ENCODE peak calls at places on chromosome 5, in seven cellular contexts. W, X, B, A, I, Z and R are unnamed samples.

GRCh38 chr5:65952259-65952658 is 25.9 kb downstream of the ERBIN start:
- DNase-seq in W (no peak), X (no peak), B (no peak), A (no peak), I (no peak), Z (no peak), R (no peak)

GRCh38 chr5:106587-106986 is 14.6 kb downstream of the PLEKHG4B start:
- DNase-seq in W (no peak), X (no peak), B (no peak), A (no peak), I (no peak), Z (no peak), R (no peak)

GRCh38 chr5:34587355-34588241 is 68.5 kb upstream of the RAI14 start:
- DNase-seq in W (peak; percentile 62), X (peak; percentile 91), B (no peak), A (no peak), I (peak; percentile 57), Z (no peak), R (no peak)

GRCh38 chr5:152349683-152350526 is 55.2 kb downstream of the NMUR2 start:
- DNase-seq in W (peak; percentile 2), X (peak; percentile 26), B (peak; percentile 61), A (peak; percentile 8), I (peak; percentile 3), Z (peak; percentile 55), R (peak; percentile 40)

GRCh38 chr5:39185761-39186160 is 33.6 kb downstream of the FYB1 start:
- DNase-seq in W (no peak), X (no peak), B (no peak), A (no peak), I (no peak), Z (no peak), R (no peak)

GRCh38 chr5:113232667-113233066 is 202.1 kb downstream of the TSSK1B start:
- DNase-seq in W (peak; percentile 45), X (peak; percentile 29), B (no peak), A (no peak), I (no peak), Z (no peak), R (no peak)

GRCh38 chr5:179765400-179765799 is 28.4 kb upstream of the LTC4S start:
- DNase-seq in W (peak; percentile 92), X (peak; percentile 93), B (no peak), A (no peak), I (peak; percentile 78), Z (no peak), R (no peak)

GRCh38 chr5:50990296-50990924 is 324.0 kb downstream of the PARP8 start:
- DNase-seq in W (no peak), X (no peak), B (no peak), A (no peak), I (no peak), Z (no peak), R (no peak)

GRCh38 chr5:32276173-32276853 is 36.4 kb downstream of the MTMR12 start:
- DNase-seq in W (peak; percentile 62), X (no peak), B (no peak), A (no peak), I (peak; percentile 36), Z (peak; percentile 57), R (peak; percentile 53)

GRCh38 chr5:134837530-134838181 is 8.1 kb upstream of the C5orf24 start:
- DNase-seq in W (peak; percentile 18), X (peak; percentile 34), B (no peak), A (peak; percentile 29), I (peak; percentile 5), Z (no peak), R (no peak)

GRCh38 chr5:150215978-150216944 is 26.4 kb downstream of the SLC6A7 start:
- DNase-seq in W (no peak), X (peak; percentile 52), B (no peak), A (peak; percentile 75), I (peak; percentile 15), Z (no peak), R (no peak)

GRCh38 chr5:150213530-150213929 is 23.7 kb downstream of the SLC6A7 start:
- DNase-seq in W (peak; percentile 32), X (peak; percentile 96), B (no peak), A (no peak), I (peak; percentile 68), Z (no peak), R (no peak)

GRCh38 chr5:150211156-150212030 is 21.5 kb downstream of the SLC6A7 start:
- DNase-seq in W (no peak), X (no peak), B (no peak), A (peak; percentile 73), I (no peak), Z (no peak), R (no peak)

GRCh38 chr5:150217041-150217440 is 27.2 kb downstream of the SLC6A7 start:
- DNase-seq in W (no peak), X (no peak), B (no peak), A (peak; percentile 54), I (no peak), Z (no peak), R (no peak)

DNA sequence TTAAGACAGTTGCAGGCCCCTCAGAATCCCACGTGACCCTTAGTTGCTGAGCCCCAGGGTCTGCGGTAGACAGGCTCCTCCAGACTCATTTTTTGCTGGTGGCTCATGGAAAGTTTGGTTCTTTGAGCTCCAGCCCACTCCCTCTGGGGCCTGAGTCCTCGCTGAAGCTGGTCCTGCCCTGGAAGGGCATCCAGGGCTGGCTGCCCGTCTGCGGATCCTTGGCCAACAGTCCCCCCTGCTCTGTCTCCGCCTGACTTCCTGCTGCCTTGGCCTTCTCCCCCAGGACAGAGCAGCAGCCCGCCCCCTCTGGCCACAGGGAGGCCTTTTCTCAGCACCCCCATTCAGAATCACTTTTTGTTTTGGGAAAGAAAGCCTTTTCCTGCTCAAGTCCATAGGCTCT is 24.4 kb downstream of the SLC6A7 start:
- DNase-seq in W (peak; percentile 49), X (peak; percentile 95), B (no peak), A (no peak), I (peak; percentile 75), Z (no peak), R (no peak)
- TF ChIP-seq CTCF in W (no peak), X (peak; percentile 38), B (no peak), A (no peak), I (peak; percentile 45), Z (no peak), R (no peak)

DNA sequence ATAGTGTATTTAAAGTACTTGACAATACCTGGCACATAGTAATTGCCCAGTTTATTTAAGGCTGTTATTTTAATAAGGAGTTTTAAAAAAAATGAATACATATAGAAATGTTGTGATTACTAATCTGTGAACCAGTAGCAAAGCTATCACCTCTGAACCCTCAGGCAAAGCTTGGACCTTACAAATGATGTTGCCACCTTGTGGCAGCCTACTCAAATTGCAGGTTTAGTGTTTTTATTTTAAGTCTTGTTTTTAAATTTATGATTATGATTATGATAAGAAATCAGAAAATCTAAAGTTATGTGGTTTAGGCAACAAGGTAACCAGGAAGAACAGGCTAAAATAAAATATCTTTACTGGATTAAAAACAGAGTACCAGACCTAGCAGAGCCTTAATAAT is 35.8 kb downstream of the PPARGC1B start:
- DNase-seq in W (no peak), X (peak; percentile 43), B (no peak), A (no peak), I (no peak), Z (peak; percentile 18), R (no peak)
- TF ChIP-seq CTCF in W (peak; percentile 9), X (peak; percentile 54), B (no peak), A (peak; percentile 67), I (peak; percentile 13), Z (peak; percentile 50), R (no peak)

GRCh38 chr5:1137567-1138444 is 25.9 kb upstream of the SLC12A7 start:
- DNase-seq in W (no peak), X (no peak), B (no peak), A (peak; percentile 61), I (no peak), Z (no peak), R (no peak)

GRCh38 chr5:1139366-1139765 is 27.5 kb upstream of the SLC12A7 start:
- DNase-seq in W (no peak), X (no peak), B (no peak), A (no peak), I (no peak), Z (no peak), R (no peak)

GRCh38 chr5:1139806-1140187 is 27.9 kb upstream of the SLC12A7 start:
- DNase-seq in W (no peak), X (no peak), B (no peak), A (no peak), I (no peak), Z (no peak), R (no peak)

GRCh38 chr5:1140188-1140817 is 28.4 kb upstream of the SLC12A7 start:
- DNase-seq in W (peak; percentile 6), X (peak; percentile 35), B (peak; percentile 89), A (peak; percentile 89), I (peak; percentile 25), Z (peak; percentile 84), R (peak; percentile 87)

DNA sequence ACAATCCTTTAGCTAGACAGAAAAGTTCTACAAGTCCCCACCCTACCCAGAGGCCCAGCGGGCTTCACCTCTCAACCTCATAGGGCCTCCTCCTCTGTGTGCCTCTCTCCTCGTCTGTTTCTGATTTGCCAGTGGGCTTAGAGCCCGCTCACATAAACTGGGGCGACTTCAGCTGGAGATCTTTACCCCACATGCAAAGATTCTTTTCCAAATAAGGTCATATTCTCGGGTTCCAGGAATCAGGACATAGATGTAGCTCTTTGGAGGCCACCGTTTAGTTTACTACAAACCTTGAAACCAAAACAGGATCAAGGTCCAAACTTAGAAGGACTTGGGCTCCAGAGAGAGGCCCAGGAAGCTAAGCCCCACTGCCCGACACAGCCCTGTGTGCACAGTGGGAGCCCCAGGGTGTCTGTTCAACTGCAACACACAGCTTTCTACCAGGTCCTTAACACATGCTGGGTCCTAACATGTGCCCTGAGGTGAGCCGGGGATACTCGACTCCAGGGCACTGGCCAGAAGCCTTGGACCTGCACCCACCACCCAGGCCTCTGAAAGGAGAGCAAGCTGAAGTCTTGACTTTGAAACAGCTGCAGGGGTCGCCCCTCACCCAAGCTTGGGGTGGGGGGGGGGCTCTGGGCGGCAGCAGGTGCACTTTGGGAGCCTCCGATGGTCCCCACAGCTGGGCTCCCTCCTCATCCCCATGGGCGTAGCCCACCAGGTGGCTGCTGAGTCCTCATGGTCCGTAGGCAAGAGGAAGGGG is 26.8 kb upstream of the SLC12A7 start:
- DNase-seq in W (no peak), X (no peak), B (no peak), A (no peak), I (no peak), Z (no peak), R (no peak)
- TF ChIP-seq CTCF in W (no peak), X (no peak), B (no peak), A (no peak), I (no peak), Z (no peak), R (no peak)

DNA sequence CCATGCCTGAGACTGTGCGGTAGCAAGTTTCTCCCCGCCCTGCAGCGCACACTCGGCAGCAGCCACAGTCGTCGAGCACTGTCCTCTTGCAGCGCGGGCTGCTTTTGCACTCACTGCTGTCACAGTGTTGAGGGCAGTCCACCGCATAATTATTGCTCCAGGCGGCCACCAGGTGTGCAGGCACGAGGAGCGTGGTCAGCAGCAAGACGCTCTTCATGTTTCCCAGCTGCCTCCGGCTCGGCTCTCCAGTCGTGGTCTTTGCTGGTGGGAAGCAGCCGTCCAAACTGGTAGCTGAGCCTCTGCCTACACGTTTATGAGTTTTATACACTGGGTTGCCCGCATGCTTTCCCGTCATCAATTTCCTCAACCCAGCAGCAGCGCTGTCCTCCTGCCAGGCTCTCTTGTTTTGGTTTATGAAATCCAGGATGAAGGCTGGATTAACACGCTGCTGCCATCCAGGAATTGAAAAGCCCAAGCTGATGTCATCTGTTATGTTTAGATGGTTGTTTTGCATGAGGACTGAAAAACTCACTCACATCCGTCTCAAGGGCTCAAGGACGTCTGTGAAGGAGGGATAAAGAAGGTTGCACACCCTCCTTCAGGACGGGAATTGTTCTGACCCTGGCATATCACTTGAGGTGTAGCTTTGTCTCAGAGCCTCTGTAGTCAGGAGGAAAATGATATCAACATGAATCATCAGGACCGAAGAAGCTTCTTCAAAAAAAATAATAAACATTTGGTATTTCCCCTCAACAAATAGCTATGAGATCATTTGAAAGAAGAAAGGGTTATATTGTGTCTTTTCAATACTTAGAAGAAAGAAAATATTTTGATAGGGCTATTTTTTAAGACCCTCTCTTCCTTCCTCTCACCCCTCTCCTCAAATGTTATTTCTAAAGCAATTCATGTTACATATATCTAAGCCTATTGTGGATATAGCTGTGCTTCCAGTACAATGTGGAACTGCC is at the start of gene ESM1:
- DNase-seq in W (peak; percentile 72), X (peak; percentile 73), B (no peak), A (no peak), I (peak; percentile 61), Z (no peak), R (no peak)
- TF ChIP-seq CTCF in W (no peak), X (no peak), B (no peak), A (no peak), I (no peak), Z (no peak), R (no peak)